ENCODE peak calls at places on chromosomes 12 and 14, in four cellular contexts. N is NCI-H345; I is activated T-helper 9 cell treated with anti-CD3 and anti-CD28 coated beads, Interleukin-2, amount 50 U/mL, for 16 hours; Q is stimulated activated CD8-positive, alpha-beta memory T cell treated with anti-CD3 and anti-CD28 coated beads, Interleukin-7, amount 100 ng/mL, for 1 hour. U is an unnamed sample.
A peak's percentile ranks its signal among the peaks of the same experiment; 100 is the strongest.

GRCh38 chr14:66070542-66071319 is 415.4 kb upstream of the CCDC196 start:
- DNase-seq in N (peak; percentile 54), Q (peak; percentile 56), I (peak; percentile 47), U (no peak)

GRCh38 chr14:73728106-73729014 is 14.2 kb upstream of the PNMA1 start:
- DNase-seq in Q (peak; percentile 64), N (peak; percentile 59), I (peak; percentile 78), U (no peak)

GRCh38 chr12:117685115-117685926 is 283.5 kb downstream of the KSR2 start:
- DNase-seq in N (no peak), I (no peak), Q (no peak), U (no peak)

GRCh38 chr14:31414190-31414833 is 6.0 kb downstream of the HEATR5A start:
- DNase-seq in Q (no peak), I (no peak), N (no peak), U (no peak)

GRCh38 chr12:68434391-68435007 is 102.3 kb upstream of the MDM1 start:
- DNase-seq in N (no peak), I (no peak), Q (no peak), U (no peak)

GRCh38 chr12:96177013-96177412 is 17.2 kb upstream of the ELK3 start:
- DNase-seq in Q (no peak), I (peak; percentile 57), N (no peak), U (no peak)

GRCh38 chr14:23582906-23583760 is 4.5 kb upstream of the JPH4 start:
- DNase-seq in N (no peak), I (no peak), Q (no peak), U (no peak)

GRCh38 chr14:69625299-69626131 is 14.1 kb downstream of the SUSD6 start:
- DNase-seq in N (peak; percentile 59), Q (peak; percentile 40), I (peak; percentile 64), U (no peak)

GRCh38 chr14:102078840-102079699 is 7.8 kb downstream of the HSP90AA1 start:
- DNase-seq in I (no peak), N (no peak), Q (no peak), U (no peak)

GRCh38 chr12:104370989-104371870 is 67.7 kb downstream of the EID3 start:
- DNase-seq in Q (no peak), I (no peak), N (no peak), U (no peak)

GRCh38 chr12:108612788-108613282 is 15.0 kb upstream of the TMEM119 start:
- DNase-seq in Q (no peak), N (no peak), I (no peak), U (no peak)

GRCh38 chr12:41205070-41205715 is 17.1 kb downstream of the PDZRN4 start:
- DNase-seq in N (no peak), Q (no peak), I (no peak), U (no peak)

GRCh38 chr12:86138770-86139169 is 117.4 kb downstream of the MGAT4C start:
- DNase-seq in Q (no peak), I (no peak), N (no peak), U (no peak)

GRCh38 chr14:74062809-74063150 is 21.5 kb downstream of the ALDH6A1 start:
- DNase-seq in Q (no peak), I (no peak), N (no peak), U (no peak)

GRCh38 chr12:130126023-130126432 is 36.2 kb upstream of the FZD10 start:
- DNase-seq in I (no peak), Q (no peak), N (no peak), U (no peak)

GRCh38 chr12:6773662-6774351 is 1.5 kb downstream of the LAG3 start:
- DNase-seq in I (no peak), N (no peak), Q (no peak), U (no peak)

GRCh38 chr14:103128631-103129300 is 5.5 kb downstream of the TNFAIP2 start:
- DNase-seq in N (no peak), I (no peak), Q (no peak), U (no peak)

GRCh38 chr12:26062566-26062965 is 62.3 kb downstream of the BHLHE41 start:
- DNase-seq in N (no peak), I (no peak), Q (no peak), U (no peak)

GRCh38 chr12:110514363-110514762 is 12.2 kb downstream of the RAD9B start:
- DNase-seq in I (no peak), N (no peak), Q (no peak), U (no peak)

GRCh38 chr12:43004908-43005307 is 415.4 kb upstream of the PRICKLE1 start:
- DNase-seq in N (no peak), I (no peak), Q (no peak), U (no peak)

GRCh38 chr14:42001436-42001835 is 394.8 kb downstream of the LRFN5 start:
- DNase-seq in N (no peak), Q (no peak), I (no peak), U (no peak)

GRCh38 chr12:65443038-65443437 is 164.6 kb downstream of the MSRB3 start:
- DNase-seq in N (no peak), I (no peak), Q (no peak), U (no peak)

GRCh38 chr12:65825573-65826512 is 1.6 kb downstream of the HMGA2 start:
- DNase-seq in I (no peak), Q (no peak), N (no peak), U (no peak)

GRCh38 chr14:92466068-92466458 is 47.5 kb upstream of the RIN3 start:
- DNase-seq in N (no peak), I (no peak), Q (no peak), U (no peak)

GRCh38 chr14:33922125-33922524 is 28.7 kb downstream of the EGLN3 start:
- DNase-seq in I (no peak), N (no peak), Q (no peak), U (no peak)

GRCh38 chr12:119710941-119711551 is 43.1 kb downstream of the PRKAB1 start:
- DNase-seq in N (no peak), Q (no peak), I (no peak), U (no peak)

GRCh38 chr14:103624860-103625259 is 4.2 kb upstream of the KLC1 start:
- DNase-seq in I (no peak), Q (no peak), N (no peak), U (no peak)

GRCh38 chr14:24992624-24993360 is 57.2 kb downstream of the STXBP6 start:
- DNase-seq in Q (no peak), I (no peak), N (no peak), U (no peak)

GRCh38 chr14:75205586-75205985 is 29.2 kb upstream of the TMED10 start:
- DNase-seq in Q (no peak), I (no peak), N (no peak), U (no peak)

U was measured in cortex of kidney.